ENCODE peak calls at places on chromosome 1, in seven cellular contexts. One of them, this sample, is unnamed.

GRCh38 chr1:152886758-152887409 is 8.8 kb downstream of the SMCP start:
- DNase-seq in stimulated activated CD4-positive, alpha-beta T cell treated with anti-CD3 and anti-CD28 coated beads, Interleukin-12 subunit alpha, Interleukin-12 subunit beta, amount 100 ng/mL, for 4 hours: no peak
- DNase-seq in NCI-H1092: no peak
- DNase-seq in T-cell: no peak
- DNase-seq in central memory CD8-positive, alpha-beta T cell: no peak
- DNase-seq in NCI-H1694 treated with DMSO at 0.1 percent for 48 hours: no peak
- DNase-seq in choroid plexus epithelial cell: no peak
- DNase-seq in this sample: no peak

GRCh38 chr1:186442651-186443114 is 18.2 kb downstream of the PDC start:
- DNase-seq in T-cell: no peak
- DNase-seq in central memory CD8-positive, alpha-beta T cell: no peak
- DNase-seq in NCI-H1694 treated with DMSO at 0.1 percent for 48 hours: no peak
- DNase-seq in choroid plexus epithelial cell: peak
- DNase-seq in NCI-H1092: no peak
- DNase-seq in stimulated activated CD4-positive, alpha-beta T cell treated with anti-CD3 and anti-CD28 coated beads, Interleukin-12 subunit alpha, Interleukin-12 subunit beta, amount 100 ng/mL, for 4 hours: no peak
- DNase-seq in this sample: peak

GRCh38 chr1:108610073-108610472 is 50.2 kb downstream of the EEIG2 start:
- DNase-seq in T-cell: no peak
- DNase-seq in NCI-H1694 treated with DMSO at 0.1 percent for 48 hours: peak
- DNase-seq in choroid plexus epithelial cell: peak
- DNase-seq in stimulated activated CD4-positive, alpha-beta T cell treated with anti-CD3 and anti-CD28 coated beads, Interleukin-12 subunit alpha, Interleukin-12 subunit beta, amount 100 ng/mL, for 4 hours: no peak
- DNase-seq in NCI-H1092: peak
- DNase-seq in central memory CD8-positive, alpha-beta T cell: no peak
- DNase-seq in this sample: no peak

GRCh38 chr1:94275116-94275515 is 37.7 kb upstream of the ARHGAP29 start:
- DNase-seq in NCI-H1092: no peak
- DNase-seq in choroid plexus epithelial cell: no peak
- DNase-seq in T-cell: no peak
- DNase-seq in central memory CD8-positive, alpha-beta T cell: no peak
- DNase-seq in NCI-H1694 treated with DMSO at 0.1 percent for 48 hours: no peak
- DNase-seq in stimulated activated CD4-positive, alpha-beta T cell treated with anti-CD3 and anti-CD28 coated beads, Interleukin-12 subunit alpha, Interleukin-12 subunit beta, amount 100 ng/mL, for 4 hours: no peak
- DNase-seq in this sample: no peak

GRCh38 chr1:53331446-53332187 is 3.7 kb upstream of the LRP8 start:
- DNase-seq in central memory CD8-positive, alpha-beta T cell: no peak
- DNase-seq in T-cell: no peak
- DNase-seq in choroid plexus epithelial cell: no peak
- DNase-seq in NCI-H1092: no peak
- DNase-seq in stimulated activated CD4-positive, alpha-beta T cell treated with anti-CD3 and anti-CD28 coated beads, Interleukin-12 subunit alpha, Interleukin-12 subunit beta, amount 100 ng/mL, for 4 hours: no peak
- DNase-seq in NCI-H1694 treated with DMSO at 0.1 percent for 48 hours: no peak
- DNase-seq in this sample: no peak

GRCh38 chr1:52306227-52307006 is 59.6 kb downstream of the CC2D1B start:
- DNase-seq in central memory CD8-positive, alpha-beta T cell: no peak
- DNase-seq in NCI-H1694 treated with DMSO at 0.1 percent for 48 hours: no peak
- DNase-seq in T-cell: no peak
- DNase-seq in choroid plexus epithelial cell: no peak
- DNase-seq in stimulated activated CD4-positive, alpha-beta T cell treated with anti-CD3 and anti-CD28 coated beads, Interleukin-12 subunit alpha, Interleukin-12 subunit beta, amount 100 ng/mL, for 4 hours: no peak
- DNase-seq in NCI-H1092: no peak
- DNase-seq in this sample: peak

GRCh38 chr1:204363335-204364114 is 3.8 kb upstream of the PLEKHA6 start:
- DNase-seq in NCI-H1694 treated with DMSO at 0.1 percent for 48 hours: peak
- DNase-seq in choroid plexus epithelial cell: peak
- DNase-seq in stimulated activated CD4-positive, alpha-beta T cell treated with anti-CD3 and anti-CD28 coated beads, Interleukin-12 subunit alpha, Interleukin-12 subunit beta, amount 100 ng/mL, for 4 hours: peak
- DNase-seq in central memory CD8-positive, alpha-beta T cell: peak
- DNase-seq in NCI-H1092: no peak
- DNase-seq in T-cell: peak
- DNase-seq in this sample: peak

GRCh38 chr1:45303582-45304310 is 22.9 kb upstream of the HPDL start:
- DNase-seq in T-cell: peak
- DNase-seq in stimulated activated CD4-positive, alpha-beta T cell treated with anti-CD3 and anti-CD28 coated beads, Interleukin-12 subunit alpha, Interleukin-12 subunit beta, amount 100 ng/mL, for 4 hours: peak
- DNase-seq in NCI-H1694 treated with DMSO at 0.1 percent for 48 hours: peak
- DNase-seq in central memory CD8-positive, alpha-beta T cell: peak
- DNase-seq in choroid plexus epithelial cell: peak
- DNase-seq in NCI-H1092: peak
- DNase-seq in this sample: peak

GRCh38 chr1:230854423-230854822 is 13.9 kb downstream of the C1orf198 start:
- DNase-seq in choroid plexus epithelial cell: no peak
- DNase-seq in NCI-H1092: no peak
- DNase-seq in central memory CD8-positive, alpha-beta T cell: no peak
- DNase-seq in NCI-H1694 treated with DMSO at 0.1 percent for 48 hours: no peak
- DNase-seq in T-cell: no peak
- DNase-seq in stimulated activated CD4-positive, alpha-beta T cell treated with anti-CD3 and anti-CD28 coated beads, Interleukin-12 subunit alpha, Interleukin-12 subunit beta, amount 100 ng/mL, for 4 hours: no peak
- DNase-seq in this sample: no peak

This sample was measured in HL-60.